ENCODE peak calls at places on chromosomes 2 and 18, in four cellular contexts. One of them, this sample, is unnamed.

GRCh38 chr2:158518083-158518482 is 61.3 kb downstream of the PKP4 start:
- DNase-seq in H1: no peak
- DNase-seq in neuronal stem cell: no peak
- DNase-seq in IMR-90: peak; percentile 37
- DNase-seq in this sample: no peak

GRCh38 chr2:181371782-181372292 is 85.3 kb upstream of the ITGA4 start:
- DNase-seq in IMR-90: peak; percentile 57
- DNase-seq in neuronal stem cell: no peak
- DNase-seq in H1: no peak
- DNase-seq in this sample: no peak

GRCh38 chr2:140696449-140696848 is 1434.4 kb downstream of the LRP1B start:
- DNase-seq in H1: no peak
- DNase-seq in IMR-90: no peak
- DNase-seq in neuronal stem cell: no peak
- DNase-seq in this sample: peak; percentile 39

GRCh38 chr2:10229462-10230099 is 73.1 kb upstream of the HPCAL1 start:
- DNase-seq in H1: no peak
- DNase-seq in IMR-90: no peak
- DNase-seq in neuronal stem cell: no peak
- DNase-seq in this sample: no peak

GRCh38 chr2:205972113-205972512 is 113.9 kb downstream of the INO80D start:
- DNase-seq in H1: no peak
- DNase-seq in IMR-90: no peak
- DNase-seq in neuronal stem cell: no peak
- DNase-seq in this sample: no peak

GRCh38 chr2:37581433-37581832 is 90.0 kb downstream of the CDC42EP3 start:
- DNase-seq in H1: no peak
- DNase-seq in IMR-90: no peak
- DNase-seq in neuronal stem cell: no peak
- DNase-seq in this sample: no peak

GRCh38 chr18:74497778-74498177 is 1.6 kb downstream of the CNDP2 start:
- DNase-seq in H1: no peak
- DNase-seq in neuronal stem cell: no peak
- DNase-seq in IMR-90: no peak
- DNase-seq in this sample: no peak

GRCh38 chr2:46717733-46718121 is 197.9 kb downstream of the MCFD2 start:
- DNase-seq in neuronal stem cell: no peak
- DNase-seq in H1: no peak
- DNase-seq in IMR-90: peak; percentile 44
- DNase-seq in this sample: no peak

GRCh38 chr2:232538671-232539070 is 821 bp upstream of the CHRNG start:
- DNase-seq in H1: peak; percentile 44
- DNase-seq in neuronal stem cell: no peak
- DNase-seq in IMR-90: no peak
- DNase-seq in this sample: peak; percentile 29

GRCh38 chr2:217218269-217219140 is 358.6 kb upstream of the TNP1 start:
- DNase-seq in H1: no peak
- DNase-seq in IMR-90: peak; percentile 87
- DNase-seq in neuronal stem cell: no peak
- DNase-seq in this sample: no peak

GRCh38 chr18:75291460-75291859 is 80.9 kb downstream of the TSHZ1 start:
- DNase-seq in IMR-90: no peak
- DNase-seq in H1: no peak
- DNase-seq in neuronal stem cell: no peak
- DNase-seq in this sample: no peak

GRCh38 chr2:75100011-75100680 is 99.2 kb downstream of the TACR1 start:
- DNase-seq in neuronal stem cell: no peak
- DNase-seq in IMR-90: peak; percentile 67
- DNase-seq in H1: no peak
- DNase-seq in this sample: no peak

GRCh38 chr18:45014047-45014501 is 333.4 kb downstream of the SETBP1 start:
- DNase-seq in H1: no peak
- DNase-seq in IMR-90: peak; percentile 82
- DNase-seq in neuronal stem cell: peak; percentile 12
- DNase-seq in this sample: peak; percentile 91

GRCh38 chr2:15943914-15944313 is 3.6 kb downstream of the MYCN start:
- DNase-seq in neuronal stem cell: no peak
- DNase-seq in H1: no peak
- DNase-seq in IMR-90: no peak
- DNase-seq in this sample: no peak

GRCh38 chr2:63052411-63053234 is 2.0 kb downstream of the OTX1 start:
- DNase-seq in H1: peak; percentile 55
- DNase-seq in IMR-90: no peak
- DNase-seq in neuronal stem cell: no peak
- DNase-seq in this sample: peak; percentile 18

GRCh38 chr2:144583741-144584453 is 64.0 kb upstream of the ZEB2 start:
- DNase-seq in IMR-90: peak; percentile 90
- DNase-seq in H1: no peak
- DNase-seq in neuronal stem cell: no peak
- DNase-seq in this sample: no peak

GRCh38 chr2:237159006-237159897 is 73.6 kb downstream of the COPS8 start:
- DNase-seq in neuronal stem cell: no peak
- DNase-seq in H1: no peak
- DNase-seq in IMR-90: no peak
- DNase-seq in this sample: no peak

GRCh38 chr2:113225505-113226259 is 51.9 kb downstream of the PSD4 start:
- DNase-seq in neuronal stem cell: peak; percentile 58
- DNase-seq in H1: no peak
- DNase-seq in IMR-90: peak; percentile 49
- DNase-seq in this sample: peak; percentile 83

GRCh38 chr18:27750014-27750413 is 426.9 kb downstream of the CDH2 start:
- DNase-seq in IMR-90: peak; percentile 28
- DNase-seq in neuronal stem cell: peak; percentile 26
- DNase-seq in H1: peak; percentile 67
- DNase-seq in this sample: peak; percentile 98

GRCh38 chr2:65049010-65049639 is 7.1 kb upstream of the CEP68 start:
- DNase-seq in IMR-90: no peak
- DNase-seq in H1: no peak
- DNase-seq in neuronal stem cell: no peak
- DNase-seq in this sample: peak; percentile 90

GRCh38 chr2:26757873-26758789 is 6.0 kb upstream of the SLC35F6 start:
- DNase-seq in H1: no peak
- DNase-seq in neuronal stem cell: no peak
- DNase-seq in IMR-90: peak; percentile 99
- DNase-seq in this sample: peak; percentile 99

GRCh38 chr2:240438810-240439697 is 3.6 kb downstream of the GPC1 start:
- DNase-seq in neuronal stem cell: no peak
- DNase-seq in IMR-90: no peak
- DNase-seq in H1: no peak
- DNase-seq in this sample: no peak

GRCh38 chr2:53235836-53236582 is 531.6 kb upstream of the CHAC2 start:
- DNase-seq in IMR-90: no peak
- DNase-seq in neuronal stem cell: no peak
- DNase-seq in H1: no peak
- DNase-seq in this sample: no peak

GRCh38 chr2:53234548-53234903 is 533.1 kb upstream of the CHAC2 start:
- DNase-seq in neuronal stem cell: peak; percentile 6
- DNase-seq in IMR-90: peak; percentile 52
- DNase-seq in H1: no peak
- DNase-seq in this sample: peak; percentile 75

GRCh38 chr2:53231908-53232307 is 535.7 kb upstream of the CHAC2 start:
- DNase-seq in neuronal stem cell: no peak
- DNase-seq in H1: no peak
- DNase-seq in IMR-90: no peak
- DNase-seq in this sample: no peak

GRCh38 chr2:53230691-53231090 is 536.9 kb upstream of the CHAC2 start:
- DNase-seq in IMR-90: no peak
- DNase-seq in neuronal stem cell: no peak
- DNase-seq in H1: no peak
- DNase-seq in this sample: no peak

DNA sequence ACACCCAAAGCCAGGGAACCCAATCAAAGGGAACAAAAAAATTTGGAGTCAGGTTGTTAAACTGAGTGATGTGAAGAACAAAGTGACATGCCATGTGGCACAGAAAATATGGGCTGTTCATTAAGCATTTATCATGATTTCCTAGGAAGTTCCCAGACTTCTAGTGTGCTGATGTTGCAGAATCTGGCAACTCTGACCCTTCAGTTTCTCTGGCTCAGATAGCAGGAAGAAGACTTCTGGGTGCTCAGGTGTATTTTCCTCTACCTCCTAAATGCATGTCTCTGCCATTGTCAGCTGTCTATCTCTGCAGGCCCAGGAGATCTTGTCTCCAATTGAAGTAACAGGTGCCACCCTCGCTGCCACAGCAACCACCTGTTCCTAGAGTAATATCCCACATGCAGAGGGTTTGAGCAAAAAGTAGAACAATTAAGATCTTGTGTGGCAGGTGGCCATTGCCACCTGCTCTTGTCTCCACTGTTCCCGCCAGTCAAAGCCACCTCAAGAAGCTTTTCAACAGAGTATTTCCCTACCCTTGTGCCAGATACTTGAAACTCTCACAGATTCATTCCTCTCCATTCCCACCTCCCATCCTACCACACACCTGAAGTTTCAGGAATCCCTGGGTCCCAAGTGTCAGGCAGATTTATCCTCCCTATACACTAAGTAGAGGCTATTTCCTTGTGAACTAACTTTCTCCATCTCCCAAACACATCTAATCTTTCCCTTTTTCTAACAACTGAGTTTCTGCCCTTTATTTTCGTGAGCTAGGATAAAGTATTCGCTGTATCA is 533.7 kb upstream of the CHAC2 start:
- DNase-seq in H1: no peak
- DNase-seq in IMR-90: no peak
- DNase-seq in neuronal stem cell: no peak
- DNase-seq in this sample: no peak
- H2BK120ac ChIP-seq in H1: peak overlapping the region; percentile 77
- H2BK120ac ChIP-seq in IMR-90: no peak overlapping the region
- H2BK120ac ChIP-seq in neuronal stem cell: no peak overlapping the region
- H2BK120ac ChIP-seq in this sample: no peak overlapping the region

GRCh38 chr2:53511549-53511948 is 256.1 kb upstream of the CHAC2 start:
- DNase-seq in neuronal stem cell: no peak
- DNase-seq in H1: no peak
- DNase-seq in IMR-90: no peak
- DNase-seq in this sample: peak; percentile 30

GRCh38 chr2:53513167-53513666 is 254.4 kb upstream of the CHAC2 start:
- DNase-seq in IMR-90: no peak
- DNase-seq in H1: no peak
- DNase-seq in neuronal stem cell: no peak
- DNase-seq in this sample: no peak

GRCh38 chr2:53509827-53510785 is 257.5 kb upstream of the CHAC2 start:
- DNase-seq in IMR-90: no peak
- DNase-seq in H1: no peak
- DNase-seq in neuronal stem cell: peak; percentile 71
- DNase-seq in this sample: peak; percentile 60

GRCh38 chr2:53515435-53516332 is 251.9 kb upstream of the CHAC2 start:
- DNase-seq in H1: no peak
- DNase-seq in IMR-90: peak; percentile 20
- DNase-seq in neuronal stem cell: no peak
- DNase-seq in this sample: peak; percentile 61

GRCh38 chr2:53512071-53512841 is 255.3 kb upstream of the CHAC2 start:
- DNase-seq in neuronal stem cell: no peak
- DNase-seq in H1: no peak
- DNase-seq in IMR-90: peak; percentile 79
- DNase-seq in this sample: no peak
- H3K4me2 ChIP-seq in neuronal stem cell: no peak overlapping the region
- H3K4me2 ChIP-seq in H1: no peak overlapping the region
- H3K4me2 ChIP-seq in IMR-90: peak overlapping the region; percentile 49
- H3K4me2 ChIP-seq in this sample: no peak overlapping the region

GRCh38 chr2:134431837-134432437 is 178.1 kb downstream of the MGAT5 start:
- DNase-seq in IMR-90: peak; percentile 65
- DNase-seq in neuronal stem cell: no peak
- DNase-seq in H1: no peak
- DNase-seq in this sample: peak; percentile 75

GRCh38 chr2:134433934-134434333 is 180.1 kb downstream of the MGAT5 start:
- DNase-seq in neuronal stem cell: no peak
- DNase-seq in H1: no peak
- DNase-seq in IMR-90: no peak
- DNase-seq in this sample: no peak

GRCh38 chr2:134433469-134433868 is 179.6 kb downstream of the MGAT5 start:
- DNase-seq in IMR-90: no peak
- DNase-seq in H1: no peak
- DNase-seq in neuronal stem cell: no peak
- DNase-seq in this sample: no peak

GRCh38 chr2:134429886-134430285 is 176.0 kb downstream of the MGAT5 start:
- DNase-seq in H1: no peak
- DNase-seq in neuronal stem cell: no peak
- DNase-seq in IMR-90: no peak
- DNase-seq in this sample: peak; percentile 10

GRCh38 chr2:134432438-134432883 is 178.6 kb downstream of the MGAT5 start:
- DNase-seq in neuronal stem cell: no peak
- DNase-seq in H1: no peak
- DNase-seq in IMR-90: no peak
- DNase-seq in this sample: peak; percentile 48
- H2BK120ac ChIP-seq in neuronal stem cell: no peak overlapping the region
- H2BK120ac ChIP-seq in H1: no peak overlapping the region
- H2BK120ac ChIP-seq in IMR-90: peak overlapping the region; percentile 81
- H2BK120ac ChIP-seq in this sample: no peak overlapping the region

DNA sequence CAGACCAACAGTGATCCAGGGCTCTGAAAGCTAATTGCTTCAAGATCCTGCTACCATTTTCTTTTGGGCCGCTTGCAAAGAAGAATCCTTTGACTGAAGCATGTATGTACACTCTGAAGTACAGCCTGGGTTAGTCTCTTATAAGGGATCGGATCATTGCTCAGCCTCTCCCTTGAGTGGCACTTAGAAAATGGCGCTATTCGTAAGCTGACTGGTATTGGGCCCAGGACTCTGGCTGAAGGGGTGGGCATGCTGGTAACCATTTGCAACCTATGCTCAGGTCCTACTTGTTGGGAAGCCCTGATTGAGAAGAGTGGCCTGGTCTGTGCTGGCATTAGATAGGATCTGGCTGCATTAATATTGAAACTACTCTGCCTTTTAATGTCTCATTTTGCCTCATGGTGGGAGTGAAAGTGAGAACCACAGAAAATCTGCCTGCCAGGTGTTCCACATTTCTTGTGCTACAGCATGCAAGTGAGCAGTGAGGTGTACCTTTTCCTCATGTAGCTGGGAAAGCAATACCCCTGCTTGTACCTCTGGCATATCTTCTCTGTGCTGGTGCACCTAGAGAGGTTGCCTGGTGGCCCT is 661 bp upstream of the MGAT5 start:
- DNase-seq in neuronal stem cell: no peak
- DNase-seq in IMR-90: no peak
- DNase-seq in H1: no peak
- DNase-seq in this sample: no peak
- H3K4me2 ChIP-seq in neuronal stem cell: no peak overlapping the region
- H3K4me2 ChIP-seq in IMR-90: no peak overlapping the region
- H3K4me2 ChIP-seq in H1: no peak overlapping the region
- H3K4me2 ChIP-seq in this sample: no peak overlapping the region

This sample was measured in mesendoderm.